ENCODE peak calls at places on chromosomes 3 and 15, in four cellular contexts. X, U, J and A are unnamed samples.

GRCh38 chr3:68832680-68833079 is 99.7 kb downstream of the TAFA4 start:
- DNase-seq in X (no peak), U (no peak), J (no peak), A (no peak)

GRCh38 chr3:85576091-85576690 is 617.4 kb downstream of the CADM2 start:
- DNase-seq in X (peak; percentile 61), U (peak; percentile 44), J (peak; percentile 72), A (no peak)

GRCh38 chr15:79881254-79881653 is 15.6 kb downstream of the MTHFS start:
- DNase-seq in X (peak; percentile 28), U (no peak), J (peak; percentile 69), A (no peak)

GRCh38 chr15:61834076-61834697 is 226.1 kb downstream of the VPS13C start:
- DNase-seq in X (peak; percentile 72), U (peak; percentile 34), J (peak; percentile 81), A (no peak)

GRCh38 chr3:104992618-104993017 is 374.1 kb upstream of the ALCAM start:
- DNase-seq in X (no peak), U (no peak), J (no peak), A (no peak)

GRCh38 chr3:101279162-101279561 is 41.2 kb downstream of the IMPG2 start:
- DNase-seq in X (no peak), U (no peak), J (no peak), A (no peak)

GRCh38 chr3:52428151-52429005 is 16.5 kb downstream of the SEMA3G start:
- DNase-seq in X (peak; percentile 85), U (peak; percentile 76), J (peak; percentile 58), A (no peak)

GRCh38 chr15:64426845-64427465 is 33.4 kb upstream of the ZNF609 start:
- DNase-seq in X (peak; percentile 74), U (peak; percentile 12), J (no peak), A (no peak)

GRCh38 chr3:17852217-17852616 is 109.8 kb upstream of the TBC1D5 start:
- DNase-seq in X (no peak), U (no peak), J (no peak), A (peak; percentile 25)

GRCh38 chr3:41199866-41200668 is 762 bp downstream of the CTNNB1 start:
- DNase-seq in X (peak; percentile 54), U (no peak), J (peak; percentile 63), A (no peak)

GRCh38 chr3:150627557-150627956 is 24.4 kb downstream of the SELENOT start:
- DNase-seq in X (no peak), U (no peak), J (no peak), A (no peak)

GRCh38 chr3:187210091-187210490 is 12.8 kb downstream of the RTP1 start:
- DNase-seq in X (no peak), U (no peak), J (no peak), A (no peak)

GRCh38 chr3:37967252-37967881 is 23.2 kb upstream of the VILL start:
- DNase-seq in X (peak; percentile 65), U (peak; percentile 56), J (peak; percentile 78), A (no peak)

GRCh38 chr3:194294199-194294887 is 56.8 kb downstream of the CPN2 start:
- DNase-seq in X (no peak), U (no peak), J (no peak), A (no peak)

GRCh38 chr3:188124184-188124583 is 29.8 kb upstream of the LPP start:
- DNase-seq in X (no peak), U (peak; percentile 61), J (no peak), A (no peak)

GRCh38 chr15:29805043-29805707 is 17.1 kb downstream of the TJP1 start:
- DNase-seq in X (peak; percentile 81), U (peak; percentile 18), J (no peak), A (no peak)
- TF ChIP-seq POLR2AphosphoS5 in X (no peak), U (no peak), J (no peak), A (no peak)

GRCh38 chr15:39130556-39131379 is 450.1 kb upstream of the THBS1 start:
- DNase-seq in X (peak; percentile 94), U (no peak), J (no peak), A (no peak)
- TF ChIP-seq MYC in X (no peak), U (no peak), J (no peak), A (no peak)

GRCh38 chr3:125061170-125061569 is 5.4 kb upstream of the HEG1 start:
- DNase-seq in X (no peak), U (no peak), J (no peak), A (no peak)
- TF ChIP-seq POLR2AphosphoS5 in X (no peak), U (no peak), J (no peak), A (no peak)

GRCh38 chr3:99128740-99129505 is 227.4 kb upstream of the DCBLD2 start:
- DNase-seq in X (peak; percentile 91), U (no peak), J (no peak), A (no peak)
- TF ChIP-seq MYC in X (no peak), U (no peak), J (no peak), A (no peak)

DNA sequence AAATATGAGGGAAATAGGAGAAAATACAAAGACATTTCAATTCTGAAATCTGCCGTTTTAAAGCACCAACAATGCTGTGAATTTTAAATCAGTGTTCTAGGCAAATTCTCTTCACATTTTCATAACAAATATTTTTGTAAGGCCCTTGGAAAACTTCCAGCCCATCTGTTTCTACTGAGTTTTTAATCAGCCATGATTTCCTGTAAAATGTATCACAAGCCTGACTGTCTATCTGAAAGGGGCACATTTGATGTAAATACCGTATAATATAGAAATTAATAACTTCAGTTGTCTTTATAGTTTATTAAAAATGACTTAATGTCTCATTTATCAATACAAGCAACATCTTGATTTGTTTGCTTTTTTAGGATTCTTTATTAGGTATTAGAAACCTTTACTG is 454.8 kb downstream of the PYDC2 start:
- DNase-seq in X (peak; percentile 18), U (no peak), J (no peak), A (no peak)
- TF ChIP-seq POLR2AphosphoS5 in X (no peak), U (no peak), J (no peak), A (no peak)

GRCh38 chr3:130243808-130244207 is 101.7 kb upstream of the COL6A5 start:
- DNase-seq in X (no peak), U (no peak), J (no peak), A (no peak)

DNA sequence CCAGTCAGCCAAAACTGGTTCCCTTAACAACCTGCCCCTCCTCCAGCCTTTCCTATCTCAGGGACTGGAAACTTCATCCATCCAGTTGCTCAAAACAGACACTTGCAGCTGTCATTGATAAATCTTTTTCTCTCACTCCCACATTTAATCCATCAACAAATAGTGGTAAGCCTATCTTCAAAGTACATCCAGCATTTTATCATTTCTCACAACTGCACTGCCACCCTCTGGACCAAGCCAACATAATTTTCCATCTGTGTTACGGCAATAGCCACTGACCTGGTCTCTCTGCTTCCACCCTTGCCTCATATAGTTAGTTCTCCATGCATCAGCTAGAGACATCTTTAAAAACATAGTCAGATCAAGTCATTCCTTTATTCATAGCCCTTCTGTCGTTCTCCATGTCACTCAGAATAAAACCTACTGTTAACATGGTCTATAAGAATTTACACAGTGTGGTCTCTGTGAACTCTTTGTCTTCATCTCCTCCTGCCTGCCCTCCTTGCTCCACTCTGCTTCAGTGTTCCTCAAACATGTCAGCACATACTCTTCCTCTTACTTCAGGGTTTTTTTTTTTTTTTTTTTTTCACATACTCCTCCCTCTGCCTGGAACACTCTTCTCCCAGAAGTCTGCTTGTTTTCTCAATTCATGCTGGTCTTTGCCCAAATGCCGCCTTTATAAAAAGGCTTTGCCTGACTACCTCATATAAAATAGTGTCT is 102.5 kb upstream of the COL6A5 start:
- DNase-seq in X (peak; percentile 17), U (peak; percentile 9), J (peak; percentile 65), A (no peak)
- TF ChIP-seq MYC in X (no peak), U (no peak), J (no peak), A (no peak)

GRCh38 chr15:85412956-85413854 is 32.8 kb downstream of the AKAP13 start:
- DNase-seq in X (peak; percentile 98), U (peak; percentile 90), J (no peak), A (peak; percentile 96)
- TF ChIP-seq POLR2AphosphoS5 in X (peak; percentile 88), U (no peak), J (no peak), A (no peak)

GRCh38 chr15:88125578-88125977 is 131.0 kb downstream of the NTRK3 start:
- DNase-seq in X (no peak), U (no peak), J (no peak), A (no peak)
- TF ChIP-seq MYC in X (no peak), U (no peak), J (no peak), A (no peak)

GRCh38 chr3:65166531-65166930 is 478.7 kb upstream of the ADAMTS9 start:
- DNase-seq in X (no peak), U (no peak), J (no peak), A (no peak)

GRCh38 chr3:65168547-65168946 is 480.7 kb upstream of the ADAMTS9 start:
- DNase-seq in X (peak; percentile 85), U (no peak), J (no peak), A (no peak)

GRCh38 chr3:65174713-65175112 is 486.9 kb upstream of the ADAMTS9 start:
- DNase-seq in X (no peak), U (no peak), J (peak; percentile 12), A (no peak)

GRCh38 chr3:65173841-65174240 is 486.0 kb upstream of the ADAMTS9 start:
- DNase-seq in X (no peak), U (no peak), J (no peak), A (no peak)

DNA sequence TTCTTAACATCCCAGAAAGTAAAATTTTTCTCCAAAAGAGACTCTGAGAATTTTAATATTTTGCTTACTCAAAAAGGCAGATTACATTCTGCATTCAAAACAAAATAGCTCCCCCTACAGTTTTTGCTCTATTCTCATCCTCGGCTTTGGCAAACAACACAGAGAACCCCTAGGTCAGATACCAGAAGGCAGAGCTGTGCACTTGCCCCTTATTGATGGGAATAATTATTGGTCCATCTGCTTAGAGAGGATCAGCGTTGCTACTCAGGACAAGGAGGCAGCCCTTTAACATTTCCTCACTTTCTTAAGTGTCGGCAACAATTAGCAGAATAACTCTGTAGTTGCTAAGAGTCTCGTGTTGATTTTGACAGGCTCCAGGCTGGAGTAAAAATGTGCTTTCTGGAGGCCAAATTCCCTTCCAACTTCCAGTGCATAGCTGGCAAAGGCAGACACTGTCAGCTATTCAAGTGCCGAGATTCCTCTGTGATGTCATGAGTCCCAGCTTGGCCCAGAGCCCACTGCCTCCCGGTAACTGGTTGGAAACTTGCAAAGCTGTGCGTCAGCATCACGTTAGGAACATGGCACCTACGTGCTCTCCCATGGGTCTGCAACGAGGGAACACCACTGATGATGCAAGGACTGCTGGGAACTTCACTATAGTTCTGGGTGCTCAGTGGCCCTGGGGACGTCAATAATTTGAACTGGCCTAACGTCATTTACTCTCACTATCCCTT is 482.7 kb upstream of the ADAMTS9 start:
- DNase-seq in X (peak; percentile 59), U (no peak), J (peak; percentile 21), A (no peak)
- TF ChIP-seq POLR2AphosphoS5 in X (no peak), U (no peak), J (no peak), A (no peak)

DNA sequence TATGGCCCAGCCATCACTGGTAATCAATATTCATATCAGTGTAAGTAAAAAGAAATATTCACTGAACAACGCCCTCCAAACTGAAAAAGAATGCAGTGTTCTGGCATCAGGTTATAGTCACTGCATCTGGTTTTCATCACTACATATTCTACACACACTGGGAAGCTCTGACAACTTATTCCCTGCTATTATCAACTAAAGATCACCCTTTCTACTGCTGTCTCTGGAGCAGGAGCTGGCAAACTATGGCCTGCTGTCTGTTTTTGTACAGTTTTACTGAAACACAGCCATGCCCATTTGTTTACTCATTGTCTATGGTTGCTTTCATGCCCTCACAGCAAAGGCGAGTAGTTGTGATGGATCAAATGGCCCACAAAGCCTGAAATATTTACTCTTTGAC is 35.3 kb downstream of the TUBGCP4 start:
- DNase-seq in X (no peak), U (no peak), J (no peak), A (no peak)
- TF ChIP-seq MYC in X (no peak), U (no peak), J (no peak), A (no peak)